ENCODE peak calls at places on chromosomes 1 and 21, in five cellular contexts. W, O, I, H and F are unnamed samples.
A peak's percentile ranks its signal among the peaks of the same experiment; 100 is the strongest.

GRCh38 chr1:157725214-157725577 is 24.6 kb upstream of the FCRL3 start:
- DNase-seq in W (no peak), O (no peak), I (peak; percentile 56), H (no peak), F (peak; percentile 79)

GRCh38 chr21:42655797-42656770 is 2.7 kb downstream of the PDE9A start:
- DNase-seq in W (no peak), O (no peak), I (peak; percentile 37), H (no peak), F (no peak)

GRCh38 chr1:174964261-174964984 is 35.3 kb upstream of the CACYBP start:
- DNase-seq in W (no peak), O (no peak), I (peak; percentile 46), H (no peak), F (peak; percentile 42)

GRCh38 chr21:45592208-45592619 is 50.0 kb upstream of the SLC19A1 start:
- DNase-seq in W (no peak), O (peak; percentile 43), I (peak; percentile 81), H (peak; percentile 12), F (peak; percentile 48)

GRCh38 chr1:6268431-6268830 is 7.5 kb upstream of the GPR153 start:
- DNase-seq in W (no peak), O (no peak), I (no peak), H (no peak), F (no peak)

GRCh38 chr1:25095635-25096200 is 136.6 kb downstream of the SYF2 start:
- DNase-seq in W (no peak), O (no peak), I (peak; percentile 57), H (no peak), F (no peak)

GRCh38 chr1:233867028-233867427 is 37.4 kb upstream of the SLC35F3 start:
- DNase-seq in W (no peak), O (no peak), I (no peak), H (no peak), F (no peak)

GRCh38 chr21:37886726-37887309 is 29.4 kb downstream of the KCNJ6 start:
- DNase-seq in W (no peak), O (no peak), I (no peak), H (no peak), F (no peak)

GRCh38 chr1:204647114-204647804 is 38.3 kb downstream of the LRRN2 start:
- DNase-seq in W (peak; percentile 82), O (no peak), I (no peak), H (no peak), F (no peak)

GRCh38 chr1:242017580-242018233 is 18.8 kb upstream of the MAP1LC3C start:
- DNase-seq in W (peak; percentile 71), O (no peak), I (no peak), H (peak; percentile 4), F (peak; percentile 48)

GRCh38 chr1:233379869-233380438 is 52.4 kb downstream of the MAP3K21 start:
- DNase-seq in W (no peak), O (no peak), I (no peak), H (no peak), F (no peak)

GRCh38 chr1:175005085-175005783 is 5.5 kb downstream of the CACYBP start:
- DNase-seq in W (no peak), O (no peak), I (no peak), H (no peak), F (no peak)

GRCh38 chr1:214563881-214564280 is 12.5 kb upstream of the PTPN14 start:
- DNase-seq in W (no peak), O (no peak), I (no peak), H (no peak), F (no peak)

GRCh38 chr1:169003864-169004516 is 102.5 kb upstream of the ATP1B1 start:
- DNase-seq in W (no peak), O (no peak), I (no peak), H (no peak), F (no peak)

GRCh38 chr1:1979482-1980165 is 24.0 kb downstream of the CFAP74 start:
- DNase-seq in W (no peak), O (no peak), I (no peak), H (no peak), F (peak; percentile 28)

GRCh38 chr1:56584910-56585528 is 5.7 kb upstream of the PLPP3 start:
- DNase-seq in W (peak; percentile 57), O (no peak), I (no peak), H (no peak), F (no peak)

GRCh38 chr1:162373072-162373427 is 3.6 kb downstream of the SPATA46 start:
- DNase-seq in W (no peak), O (no peak), I (no peak), H (no peak), F (no peak)

GRCh38 chr1:222087207-222087920 is 345.5 kb upstream of the DUSP10 start:
- DNase-seq in W (no peak), O (no peak), I (no peak), H (no peak), F (no peak)

GRCh38 chr1:241648159-241648558 is 3.9 kb upstream of the WDR64 start:
- DNase-seq in W (no peak), O (no peak), I (no peak), H (no peak), F (no peak)